ENCODE peak calls at places on chromosomes 4 and X, in four cellular contexts. One of them, this sample, is unnamed.
A peak's percentile ranks its signal among the peaks of the same experiment; 100 is the strongest.

GRCh38 chr4:77579406-77580076 is 26.1 kb upstream of the CXCL13 start:
- DNase-seq in SK-N-SH: no peak
- DNase-seq in H1: no peak
- DNase-seq in K562: no peak
- DNase-seq in this sample: no peak

GRCh38 chrX:41558531-41558930 is 111.4 kb downstream of the NYX start:
- DNase-seq in SK-N-SH: peak; percentile 8
- DNase-seq in H1: no peak
- DNase-seq in K562: peak; percentile 9
- DNase-seq in this sample: no peak

GRCh38 chr4:122668241-122668640 is 47.4 kb upstream of the IL21 start:
- DNase-seq in SK-N-SH: no peak
- DNase-seq in H1: no peak
- DNase-seq in K562: no peak
- DNase-seq in this sample: no peak

GRCh38 chr4:1404573-1405248 is 1.5 kb downstream of the NKX1-1 start:
- DNase-seq in SK-N-SH: peak; percentile 56
- DNase-seq in H1: no peak
- DNase-seq in K562: no peak
- DNase-seq in this sample: no peak

GRCh38 chr4:8473920-8474590 is 33.5 kb downstream of the TRMT44 start:
- DNase-seq in SK-N-SH: peak; percentile 33
- DNase-seq in H1: no peak
- DNase-seq in K562: no peak
- DNase-seq in this sample: no peak

GRCh38 chr4:88091378-88091777 is 67.1 kb downstream of the ABCG2 start:
- DNase-seq in SK-N-SH: no peak
- DNase-seq in H1: no peak
- DNase-seq in K562: no peak
- DNase-seq in this sample: no peak

GRCh38 chrX:8653956-8654355 is 78.0 kb downstream of the ANOS1 start:
- DNase-seq in SK-N-SH: no peak
- DNase-seq in H1: no peak
- DNase-seq in K562: no peak
- DNase-seq in this sample: no peak

GRCh38 chr4:46886711-46887110 is 22.3 kb downstream of the COX7B2 start:
- DNase-seq in SK-N-SH: no peak
- DNase-seq in H1: no peak
- DNase-seq in K562: no peak
- DNase-seq in this sample: no peak

GRCh38 chr4:97367878-97368277 is 775.4 kb downstream of the STPG2 start:
- DNase-seq in SK-N-SH: no peak
- DNase-seq in H1: no peak
- DNase-seq in K562: no peak
- DNase-seq in this sample: no peak
- TF ChIP-seq TEAD4 in SK-N-SH: no peak
- TF ChIP-seq TEAD4 in H1: no peak
- TF ChIP-seq TEAD4 in K562: no peak
- TF ChIP-seq TEAD4 in this sample: no peak

GRCh38 chr4:139018501-139018900 is 2.9 kb downstream of the NOCT start:
- DNase-seq in SK-N-SH: no peak
- DNase-seq in H1: no peak
- DNase-seq in K562: no peak
- DNase-seq in this sample: no peak

GRCh38 chr4:139017861-139018260 is 2.3 kb downstream of the NOCT start:
- DNase-seq in SK-N-SH: no peak
- DNase-seq in H1: no peak
- DNase-seq in K562: no peak
- DNase-seq in this sample: no peak

GRCh38 chr4:139014391-139015268 is 951 bp upstream of the NOCT start:
- DNase-seq in SK-N-SH: peak; percentile 44
- DNase-seq in H1: no peak
- DNase-seq in K562: no peak
- DNase-seq in this sample: no peak

GRCh38 chr4:139015948-139016451 is 419 bp downstream of the NOCT start:
- DNase-seq in SK-N-SH: no peak
- DNase-seq in H1: no peak
- DNase-seq in K562: no peak
- DNase-seq in this sample: no peak

DNA sequence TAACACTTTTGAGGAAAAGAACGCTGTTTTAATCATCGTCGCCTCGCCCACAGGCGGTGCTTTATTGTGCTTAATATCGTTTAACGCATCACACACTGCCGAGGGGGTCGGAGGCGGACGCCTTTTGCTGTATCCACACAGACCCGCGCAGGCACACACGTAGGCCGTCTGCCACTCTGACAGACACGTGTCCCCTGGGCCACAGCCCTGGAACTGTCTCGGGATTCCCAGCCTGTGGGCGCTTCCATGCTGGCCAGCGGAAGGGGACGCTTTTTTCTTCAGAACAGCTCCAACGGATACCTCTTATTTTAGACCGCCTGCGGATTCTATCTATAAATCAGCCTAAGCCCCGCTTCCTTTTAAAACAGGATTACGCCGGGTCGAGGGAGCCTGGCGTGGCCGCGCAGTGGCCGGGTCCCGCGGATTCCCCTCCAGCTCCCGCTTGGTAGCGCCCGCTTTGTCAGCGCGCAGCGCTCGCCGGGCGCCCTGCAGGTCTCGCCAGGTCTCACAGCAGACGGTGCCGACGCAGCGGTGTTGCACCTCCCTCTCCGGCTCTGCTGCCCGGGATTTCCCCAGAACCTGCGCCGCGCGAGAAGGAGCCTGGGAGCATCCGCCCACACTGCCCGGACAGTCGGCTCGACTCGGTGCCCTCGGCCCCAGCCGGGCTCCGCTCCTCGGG is at the start of gene NOCT:
- DNase-seq in SK-N-SH: peak; percentile 91
- DNase-seq in H1: peak; percentile 91
- DNase-seq in K562: peak; percentile 87
- DNase-seq in this sample: peak; percentile 90
- TF ChIP-seq TEAD4 in SK-N-SH: peak; percentile 25
- TF ChIP-seq TEAD4 in H1: no peak
- TF ChIP-seq TEAD4 in K562: no peak
- TF ChIP-seq TEAD4 in this sample: peak; percentile 43

GRCh38 chr4:156958276-156959074 is 13.1 kb downstream of the PDGFC start:
- DNase-seq in SK-N-SH: no peak
- DNase-seq in H1: no peak
- DNase-seq in K562: no peak
- DNase-seq in this sample: no peak
- TF ChIP-seq TEAD4 in SK-N-SH: no peak
- TF ChIP-seq TEAD4 in H1: no peak
- TF ChIP-seq TEAD4 in K562: no peak
- TF ChIP-seq TEAD4 in this sample: no peak

DNA sequence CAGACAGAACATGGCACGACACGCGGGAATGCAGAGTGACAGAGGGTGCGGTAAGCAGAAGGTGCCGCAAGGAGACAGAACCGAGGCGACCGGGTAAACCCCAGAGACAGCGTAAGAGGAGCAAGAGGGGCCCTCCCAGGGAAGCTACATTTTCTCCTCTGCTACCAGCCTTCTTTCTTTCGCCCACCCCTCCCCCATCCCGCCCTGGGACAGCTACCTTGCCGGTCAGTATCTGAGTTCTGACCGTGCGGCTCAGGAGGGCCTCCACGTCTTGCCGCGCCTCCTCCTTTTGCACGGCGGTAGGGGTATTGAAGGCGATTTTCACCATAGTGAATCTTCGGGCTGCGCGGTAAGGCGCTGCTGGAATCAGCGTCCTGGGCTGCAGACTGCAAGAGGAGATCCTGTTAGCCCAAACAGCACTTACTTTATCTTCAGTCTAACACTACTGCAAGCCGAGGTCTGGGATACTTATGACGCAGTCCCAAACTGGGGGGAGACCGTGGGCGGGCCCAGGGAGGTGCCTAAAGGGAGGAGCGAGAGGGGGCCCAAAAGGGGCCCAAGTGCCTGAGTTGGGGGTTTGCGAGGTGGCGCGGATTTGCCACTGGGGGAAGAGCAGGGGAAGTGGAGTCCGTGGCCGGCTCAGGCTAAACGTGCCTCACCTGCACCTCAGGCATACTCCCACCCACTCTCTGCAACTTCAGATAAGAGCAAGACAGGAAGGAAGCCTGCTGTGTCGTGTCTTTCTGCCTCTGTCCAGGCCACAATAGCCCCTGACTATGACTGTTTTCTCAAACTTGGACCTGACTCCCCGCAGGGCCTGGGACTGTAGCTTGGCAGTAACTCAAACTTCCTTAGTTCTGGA is at the start of gene ITM2A:
- DNase-seq in SK-N-SH: peak; percentile 3
- DNase-seq in H1: peak; percentile 53
- DNase-seq in K562: peak; percentile 47
- DNase-seq in this sample: peak; percentile 55
- TF ChIP-seq TEAD4 in SK-N-SH: no peak
- TF ChIP-seq TEAD4 in H1: no peak
- TF ChIP-seq TEAD4 in K562: no peak
- TF ChIP-seq TEAD4 in this sample: no peak

GRCh38 chrX:136159615-136160025 is 12.3 kb downstream of the FHL1 start:
- DNase-seq in SK-N-SH: no peak
- DNase-seq in H1: no peak
- DNase-seq in K562: no peak
- DNase-seq in this sample: no peak
- TF ChIP-seq TEAD4 in SK-N-SH: no peak
- TF ChIP-seq TEAD4 in H1: no peak
- TF ChIP-seq TEAD4 in K562: no peak
- TF ChIP-seq TEAD4 in this sample: no peak